ENCODE peak calls at places on chromosomes 12 and 14, in nine cellular contexts. Q, B, I, E, H, F, J, S and N are unnamed samples.

GRCh38 chr12:8913702-8914032 is 642 bp upstream of the PHC1 start:
- DNase-seq in E (no peak), J (no peak), H (no peak), B (no peak), I (no peak), F (no peak), S (no peak), Q (no peak), N (no peak)

GRCh38 chr12:23006413-23006812 is 381.4 kb downstream of the ETNK1 start:
- DNase-seq in B (no peak), E (no peak), I (no peak), F (no peak), J (peak; percentile 20), Q (no peak), S (no peak), H (peak; percentile 3), N (no peak)

GRCh38 chr14:58560208-58560607 is 77.6 kb upstream of the DACT1 start:
- DNase-seq in E (no peak), Q (no peak), F (peak; percentile 80), I (no peak), H (no peak), B (no peak), S (no peak), J (no peak), N (no peak)

GRCh38 chr14:31829256-31829923 is 247.7 kb upstream of the ARHGAP5 start:
- DNase-seq in S (no peak), E (no peak), B (no peak), Q (no peak), F (peak; percentile 91), I (no peak), H (no peak), J (no peak), N (no peak)

GRCh38 chr14:88802596-88802995 is 9.8 kb upstream of the EML5 start:
- DNase-seq in S (no peak), I (no peak), Q (no peak), B (no peak), J (no peak), F (no peak), E (no peak), H (no peak), N (no peak)

GRCh38 chr14:104687601-104688504 is 1.6 kb upstream of the INF2 start:
- DNase-seq in S (peak; percentile 78), J (peak; percentile 58), Q (peak; percentile 84), E (peak; percentile 95), F (no peak), I (peak; percentile 97), B (peak; percentile 68), H (peak; percentile 92), N (peak; percentile 96)

GRCh38 chr12:47556631-47557030 is 149.2 kb downstream of the RPAP3 start:
- DNase-seq in F (no peak), H (no peak), B (no peak), J (no peak), Q (no peak), I (no peak), S (no peak), E (no peak), N (no peak)

GRCh38 chr12:19518209-19518608 is 78.9 kb downstream of the AEBP2 start:
- DNase-seq in B (no peak), F (peak; percentile 21), S (no peak), J (no peak), H (no peak), Q (no peak), E (no peak), I (no peak), N (no peak)

GRCh38 chr12:124993568-124994434 is at the start of gene BRI3BP:
- DNase-seq in Q (peak; percentile 27), J (no peak), E (peak; percentile 64), B (no peak), H (peak; percentile 39), F (peak; percentile 37), S (peak; percentile 53), I (peak; percentile 55), N (peak; percentile 69)
- TF ChIP-seq POLR2A in Q (peak; percentile 53), J (peak; percentile 20), E (no peak), B (peak; percentile 19), H (no peak), F (no peak), S (no peak), I (peak; percentile 80), N (no peak)

GRCh38 chr12:53966385-53967133 is 6.4 kb upstream of the HOXC11 start:
- DNase-seq in F (no peak), E (no peak), H (no peak), J (no peak), S (no peak), B (no peak), I (no peak), Q (no peak), N (no peak)
- H3K4me1 ChIP-seq in F (no peaks in the 10 kb centered on the region), E (peaks cover 9% of the 10 kb centered on the region), H (no peaks in the 10 kb centered on the region), J (no peaks in the 10 kb centered on the region), S (no peaks in the 10 kb centered on the region), B (no peaks in the 10 kb centered on the region), I (peaks cover 9% of the 10 kb centered on the region), Q (no peaks in the 10 kb centered on the region), N (peaks cover 5% of the 10 kb centered on the region)

DNA sequence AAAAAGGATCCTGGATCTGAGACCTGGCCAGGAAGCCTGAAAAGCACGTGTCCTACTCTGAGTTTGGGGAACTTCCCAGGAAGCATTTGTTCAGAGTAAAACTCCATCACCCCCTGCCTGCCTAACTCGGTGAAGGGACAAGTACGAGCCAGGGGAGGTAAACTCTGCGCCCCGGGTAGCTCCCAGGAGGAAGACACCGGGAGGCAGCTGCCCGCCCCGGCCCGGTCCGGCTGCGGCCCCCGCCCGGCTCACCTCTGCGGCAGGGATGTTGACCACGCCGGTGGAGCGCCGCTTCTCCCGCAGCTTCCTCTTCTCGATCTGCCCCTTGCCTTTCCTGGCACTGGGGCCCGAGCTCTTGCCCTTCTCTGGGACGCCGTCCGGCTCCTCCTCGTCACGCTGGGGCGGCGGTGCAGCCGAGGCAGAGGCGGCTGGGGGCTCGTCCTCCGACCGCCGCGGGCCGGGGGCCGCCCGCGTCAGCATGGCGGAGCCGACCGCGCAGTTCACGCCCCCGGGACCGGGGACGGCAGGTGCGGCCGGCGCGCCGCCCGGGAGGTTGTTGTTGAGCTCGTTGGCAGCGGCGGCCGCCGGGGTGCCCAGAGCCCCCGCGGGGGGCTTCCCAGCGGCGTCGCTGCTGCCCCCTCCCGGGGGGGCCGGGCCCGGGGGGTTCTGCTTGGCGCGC is 1.1 kb downstream of the PAWR start:
- DNase-seq in Q (peak; percentile 27), H (peak; percentile 38), B (no peak), S (peak; percentile 65), E (peak; percentile 34), I (peak; percentile 38), F (peak; percentile 55), J (peak; percentile 57), N (peak; percentile 44)
- TF ChIP-seq POLR2A in Q (no peak), H (no peak), B (no peak), S (no peak), E (peak; percentile 9), I (no peak), F (no peak), J (peak; percentile 17), N (no peak)

DNA sequence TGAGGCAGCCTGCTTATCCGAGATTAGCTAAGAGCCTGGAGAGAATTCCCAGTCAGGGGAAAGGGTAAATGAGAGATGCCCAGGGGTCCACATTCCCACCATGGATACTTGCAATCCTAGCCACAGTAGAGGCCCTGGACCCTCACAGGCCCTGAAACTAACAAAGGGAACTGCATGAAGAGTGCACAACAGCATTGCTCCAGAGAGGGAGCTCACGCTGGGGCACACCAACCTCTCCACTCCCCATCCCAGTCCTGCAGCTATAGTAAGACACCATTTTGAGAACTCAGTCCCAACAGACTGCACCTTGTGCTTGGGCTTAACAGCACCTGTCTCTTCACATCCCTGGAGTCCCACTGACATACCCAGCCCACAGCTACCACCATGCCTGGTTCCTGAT is 30.5 kb downstream of the CEP83 start:
- DNase-seq in Q (no peak), I (no peak), E (no peak), F (no peak), J (no peak), H (no peak), S (no peak), B (no peak), N (no peak)
- H3K4me1 ChIP-seq in Q (peaks cover 21% of the 10 kb centered on the region), I (no peaks in the 10 kb centered on the region), E (peaks cover 28% of the 10 kb centered on the region), F (peaks cover 2% of the 10 kb centered on the region), J (peaks cover 11% of the 10 kb centered on the region), H (peaks cover 3% of the 10 kb centered on the region), S (peaks cover 3% of the 10 kb centered on the region), B (no peaks in the 10 kb centered on the region), N (no peaks in the 10 kb centered on the region)

GRCh38 chr12:53252349-53252916 is 15.7 kb upstream of the ESPL1 start:
- DNase-seq in B (no peak), H (peak; percentile 65), J (no peak), Q (no peak), F (no peak), E (peak; percentile 28), I (peak; percentile 27), S (peak; percentile 53), N (peak; percentile 63)

GRCh38 chr12:53253298-53253697 is 14.8 kb upstream of the ESPL1 start:
- DNase-seq in I (no peak), S (no peak), J (no peak), F (no peak), E (no peak), B (no peak), H (no peak), Q (no peak), N (no peak)

GRCh38 chr12:53254816-53255545 is 13.1 kb upstream of the ESPL1 start:
- DNase-seq in J (no peak), Q (no peak), H (no peak), B (no peak), I (no peak), S (no peak), F (no peak), E (no peak), N (no peak)

GRCh38 chr12:53255993-53256392 is 12.1 kb upstream of the ESPL1 start:
- DNase-seq in F (no peak), I (no peak), B (no peak), H (no peak), Q (no peak), J (no peak), S (no peak), E (no peak), N (no peak)

GRCh38 chr12:53251477-53252348 is 16.4 kb upstream of the ESPL1 start:
- DNase-seq in I (peak; percentile 87), Q (peak; percentile 81), F (peak; percentile 64), H (peak; percentile 92), J (peak; percentile 70), B (peak; percentile 46), E (peak; percentile 89), S (peak; percentile 84), N (peak; percentile 85)
- TF ChIP-seq POLR2A in I (peak; percentile 92), Q (peak; percentile 75), F (peak; percentile 67), H (peak; percentile 10), J (peak; percentile 39), B (peak; percentile 73), E (no peak), S (peak; percentile 24), N (no peak)